ENCODE peak calls at places on chromosomes 4 and X, in five cellular contexts. S, V, B, C and R are unnamed samples.

GRCh38 chr4:126843492-126844067 is 789.2 kb upstream of the INTU start:
- DNase-seq in B (no peak), C (no peak), S (no peak), V (no peak), R (no peak)

GRCh38 chr4:121827851-121828250 is 4.2 kb upstream of the CCNA2 start:
- DNase-seq in V (no peak), S (no peak), B (no peak), C (no peak), R (peak; percentile 12)

GRCh38 chrX:132876509-132876837 is 82.0 kb downstream of the HS6ST2 start:
- DNase-seq in V (no peak), C (no peak), S (no peak), B (no peak), R (no peak)

GRCh38 chrX:153688900-153689590 is 1.3 kb downstream of the SLC6A8 start:
- DNase-seq in S (no peak), C (no peak), B (no peak), V (peak; percentile 58), R (no peak)

GRCh38 chrX:2228466-2228865 is 272.3 kb downstream of the DHRSX start:
- DNase-seq in C (no peak), S (no peak), B (no peak), V (no peak), R (no peak)

GRCh38 chr4:156571146-156571545 is 400.5 kb downstream of the PDGFC start:
- DNase-seq in V (no peak), B (no peak), C (no peak), S (no peak), R (no peak)

GRCh38 chr4:37476256-37476655 is 209.9 kb downstream of the RELL1 start:
- DNase-seq in S (no peak), B (no peak), V (no peak), C (no peak), R (no peak)

GRCh38 chrX:45850775-45851433 is 650.2 kb upstream of the DIPK2B start:
- DNase-seq in C (peak; percentile 4), S (no peak), B (no peak), V (no peak), R (no peak)

GRCh38 chrX:1491851-1492349 is 39.2 kb upstream of the ASMTL start:
- DNase-seq in B (no peak), V (no peak), C (no peak), S (peak; percentile 26), R (no peak)

GRCh38 chr4:108531461-108531860 is 88.9 kb upstream of the RPL34 start:
- DNase-seq in C (no peak), V (no peak), S (no peak), B (no peak), R (no peak)

GRCh38 chrX:129641941-129642340 is 12.8 kb downstream of the APLN start:
- DNase-seq in V (no peak), S (no peak), B (no peak), C (no peak), R (no peak)

GRCh38 chr4:20462426-20463175 is 210.9 kb downstream of the SLIT2 start:
- DNase-seq in S (no peak), C (no peak), B (no peak), V (no peak), R (no peak)

GRCh38 chr4:98996056-98996941 is 778 bp downstream of the METAP1 start:
- DNase-seq in B (no peak), C (no peak), V (no peak), S (peak; percentile 4), R (no peak)

GRCh38 chr4:127965803-127966175 is 583 bp downstream of the ABHD18 start:
- DNase-seq in C (peak; percentile 19), S (peak; percentile 57), B (no peak), V (peak; percentile 66), R (no peak)

GRCh38 chr4:185894481-185894880 is 82.5 kb upstream of the SORBS2 start:
- DNase-seq in V (no peak), S (no peak), B (no peak), C (no peak), R (no peak)

GRCh38 chr4:157025898-157026297 is 50.1 kb upstream of the GLRB start:
- DNase-seq in B (no peak), C (no peak), S (no peak), V (no peak), R (no peak)